ENCODE peak calls at places on chromosome 19, in five cellular contexts. One of them, this sample, is unnamed.

GRCh38 chr19:29596885-29597525 is 9.1 kb upstream of the POP4 start:
- DNase-seq in uterus: no peak
- DNase-seq in thoracic aorta: no peak
- DNase-seq in mesendoderm: peak
- DNase-seq in IMR-90: peak
- DNase-seq in this sample: no peak

GRCh38 chr19:38839816-38840582 is 8.4 kb upstream of the ECH1 start:
- DNase-seq in uterus: no peak
- DNase-seq in thoracic aorta: no peak
- DNase-seq in mesendoderm: no peak
- DNase-seq in IMR-90: peak
- DNase-seq in this sample: peak

GRCh38 chr19:13008926-13009787 is 13.9 kb downstream of the NFIX start:
- DNase-seq in uterus: peak
- DNase-seq in thoracic aorta: no peak
- DNase-seq in mesendoderm: peak
- DNase-seq in IMR-90: no peak
- DNase-seq in this sample: no peak

GRCh38 chr19:29840066-29840950 is 28.5 kb downstream of the CCNE1 start:
- DNase-seq in uterus: no peak
- DNase-seq in thoracic aorta: no peak
- DNase-seq in mesendoderm: no peak
- DNase-seq in IMR-90: no peak
- DNase-seq in this sample: no peak

GRCh38 chr19:407501-408440 is 1.2 kb downstream of the C2CD4C start:
- DNase-seq in uterus: no peak
- DNase-seq in thoracic aorta: no peak
- DNase-seq in mesendoderm: no peak
- DNase-seq in IMR-90: no peak
- DNase-seq in this sample: peak

GRCh38 chr19:1247747-1248453 is 483 bp upstream of the MIDN start:
- DNase-seq in uterus: peak
- DNase-seq in thoracic aorta: no peak
- DNase-seq in mesendoderm: peak
- DNase-seq in IMR-90: peak
- DNase-seq in this sample: peak

GRCh38 chr19:7861619-7862412 is 12.4 kb downstream of the PRR36 start:
- DNase-seq in uterus: no peak
- DNase-seq in thoracic aorta: no peak
- DNase-seq in mesendoderm: no peak
- DNase-seq in IMR-90: no peak
- DNase-seq in this sample: peak

GRCh38 chr19:34402074-34402600 is 2.1 kb upstream of the PDCD2L start:
- DNase-seq in uterus: no peak
- DNase-seq in thoracic aorta: no peak
- DNase-seq in mesendoderm: no peak
- DNase-seq in IMR-90: no peak
- DNase-seq in this sample: no peak

GRCh38 chr19:16594131-16594586 is 21.9 kb upstream of the SLC35E1 start:
- DNase-seq in uterus: no peak
- DNase-seq in thoracic aorta: no peak
- DNase-seq in mesendoderm: no peak
- DNase-seq in IMR-90: no peak
- DNase-seq in this sample: no peak

GRCh38 chr19:11421607-11422098 is 2.5 kb upstream of the RGL3 start:
- DNase-seq in uterus: no peak
- DNase-seq in thoracic aorta: no peak
- DNase-seq in mesendoderm: peak
- DNase-seq in IMR-90: no peak
- DNase-seq in this sample: no peak

GRCh38 chr19:6126335-6126974 is 9.0 kb upstream of the ACSBG2 start:
- DNase-seq in uterus: no peak
- DNase-seq in thoracic aorta: no peak
- DNase-seq in mesendoderm: peak
- DNase-seq in IMR-90: peak
- DNase-seq in this sample: no peak

GRCh38 chr19:29576043-29576442 is 30.0 kb upstream of the POP4 start:
- DNase-seq in uterus: no peak
- DNase-seq in thoracic aorta: no peak
- DNase-seq in mesendoderm: no peak
- DNase-seq in IMR-90: peak
- DNase-seq in this sample: no peak

GRCh38 chr19:16257509-16258002 is 59.8 kb downstream of the AP1M1 start:
- DNase-seq in uterus: no peak
- DNase-seq in thoracic aorta: no peak
- DNase-seq in mesendoderm: no peak
- DNase-seq in IMR-90: no peak
- DNase-seq in this sample: no peak

GRCh38 chr19:23949611-23950010 is 34.9 kb downstream of the ZNF726 start:
- DNase-seq in uterus: no peak
- DNase-seq in thoracic aorta: no peak
- DNase-seq in mesendoderm: no peak
- DNase-seq in IMR-90: no peak
- DNase-seq in this sample: no peak

GRCh38 chr19:33688657-33688992 is 66.9 kb downstream of the CHST8 start:
- DNase-seq in uterus: no peak
- DNase-seq in thoracic aorta: no peak
- DNase-seq in mesendoderm: no peak
- DNase-seq in IMR-90: no peak
- DNase-seq in this sample: no peak

GRCh38 chr19:16372065-16372915 is 47.7 kb downstream of the KLF2 start:
- DNase-seq in uterus: no peak
- DNase-seq in thoracic aorta: no peak
- DNase-seq in mesendoderm: no peak
- DNase-seq in IMR-90: no peak
- DNase-seq in this sample: no peak

GRCh38 chr19:6888967-6889366 is 1.6 kb downstream of the ADGRE1 start:
- DNase-seq in uterus: no peak
- DNase-seq in thoracic aorta: no peak
- DNase-seq in mesendoderm: no peak
- DNase-seq in IMR-90: no peak
- DNase-seq in this sample: no peak

GRCh38 chr19:12932392-12933286 is 872 bp downstream of the FARSA start:
- DNase-seq in uterus: no peak
- DNase-seq in thoracic aorta: no peak
- DNase-seq in mesendoderm: no peak
- DNase-seq in IMR-90: no peak
- DNase-seq in this sample: no peak

GRCh38 chr19:33767898-33768413 is 28.7 kb upstream of the KCTD15 start:
- DNase-seq in uterus: no peak
- DNase-seq in thoracic aorta: no peak
- DNase-seq in mesendoderm: peak
- DNase-seq in IMR-90: peak
- DNase-seq in this sample: no peak

GRCh38 chr19:15324791-15325519 is 7.4 kb downstream of the BRD4 start:
- DNase-seq in uterus: no peak
- DNase-seq in thoracic aorta: no peak
- DNase-seq in mesendoderm: peak
- DNase-seq in IMR-90: no peak
- DNase-seq in this sample: no peak

GRCh38 chr19:42069619-42070293 is at the start of gene GRIK5:
- DNase-seq in uterus: peak
- DNase-seq in thoracic aorta: no peak
- DNase-seq in mesendoderm: peak
- DNase-seq in IMR-90: no peak
- DNase-seq in this sample: no peak

GRCh38 chr19:42068361-42068755 is 1.6 kb downstream of the GRIK5 start:
- DNase-seq in uterus: no peak
- DNase-seq in thoracic aorta: no peak
- DNase-seq in mesendoderm: no peak
- DNase-seq in IMR-90: no peak
- DNase-seq in this sample: no peak

GRCh38 chr19:42067315-42067888 is 2.6 kb downstream of the GRIK5 start:
- DNase-seq in uterus: no peak
- DNase-seq in thoracic aorta: no peak
- DNase-seq in mesendoderm: no peak
- DNase-seq in IMR-90: no peak
- DNase-seq in this sample: no peak

GRCh38 chr19:42071247-42071646 is 1.2 kb upstream of the GRIK5 start:
- DNase-seq in uterus: no peak
- DNase-seq in thoracic aorta: no peak
- DNase-seq in mesendoderm: no peak
- DNase-seq in IMR-90: no peak
- DNase-seq in this sample: peak

DNA sequence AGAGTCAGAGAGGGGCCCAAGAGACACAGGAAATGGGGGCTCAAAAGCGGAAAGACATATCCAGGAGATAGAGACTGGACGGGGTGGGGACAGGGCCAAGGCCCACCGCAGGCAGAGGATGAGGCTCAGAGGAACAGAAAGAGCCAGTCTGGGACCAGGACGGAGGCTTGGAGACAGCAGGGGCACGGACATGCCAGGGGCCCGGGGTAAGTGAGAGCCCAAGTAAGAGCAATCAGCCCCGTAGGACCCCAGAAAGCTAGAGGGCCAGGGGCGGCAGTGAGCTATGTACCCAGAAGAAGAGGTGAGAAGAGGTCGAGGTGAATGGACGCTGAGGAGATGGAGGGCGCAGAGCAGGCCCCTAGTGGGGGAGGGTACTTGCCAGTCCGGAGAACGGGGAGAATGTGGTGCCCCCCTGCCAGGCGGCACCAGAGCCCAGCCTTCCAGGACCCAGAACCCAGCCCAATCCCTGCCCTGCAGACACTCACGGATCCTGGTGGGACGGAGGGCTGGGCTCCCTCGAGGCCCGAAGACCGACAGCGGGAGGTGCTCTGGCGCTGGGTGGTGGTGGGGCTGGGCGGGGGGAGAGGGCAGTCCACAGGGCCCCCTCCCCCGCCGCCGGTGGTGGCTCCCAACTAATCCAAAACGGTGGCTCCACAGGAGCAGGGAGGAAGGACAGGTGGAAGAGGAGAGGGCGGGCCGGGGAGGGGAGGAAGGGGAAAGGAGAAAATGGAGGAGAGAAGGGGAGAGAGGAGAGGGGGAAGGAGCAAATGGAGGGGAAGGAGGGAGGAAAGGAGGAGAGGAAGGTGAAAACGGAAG is 1.0 kb downstream of the GRIK5 start:
- DNase-seq in uterus: no peak
- DNase-seq in thoracic aorta: no peak
- DNase-seq in mesendoderm: peak
- DNase-seq in IMR-90: no peak
- DNase-seq in this sample: no peak
- H3K27ac ChIP-seq in uterus: peak
- H3K27ac ChIP-seq in thoracic aorta: peak
- H3K27ac ChIP-seq in mesendoderm: no peak
- H3K27ac ChIP-seq in IMR-90: no peak
- H3K27ac ChIP-seq in this sample: no peak

DNA sequence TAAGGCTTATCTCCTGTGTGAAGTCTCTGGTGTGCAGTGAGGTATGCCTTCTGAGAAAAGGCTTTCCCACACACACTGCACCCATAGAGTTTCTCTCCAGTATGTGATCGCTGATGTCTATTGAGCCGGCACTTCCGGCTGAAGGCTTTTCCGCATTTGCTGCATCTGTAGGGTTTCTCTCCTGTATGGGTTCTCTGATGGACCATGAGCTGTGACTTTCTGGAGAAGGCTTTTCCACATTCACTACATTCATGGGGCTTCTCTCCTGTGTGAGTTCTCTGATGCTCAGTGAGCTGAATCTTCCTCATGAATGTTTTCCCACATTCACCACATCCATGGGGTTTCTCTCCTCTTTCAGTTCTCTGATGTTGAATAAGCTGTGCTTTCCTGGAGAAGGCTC is 14.7 kb downstream of the ZNF577 start:
- DNase-seq in uterus: no peak
- DNase-seq in thoracic aorta: no peak
- DNase-seq in mesendoderm: peak
- DNase-seq in IMR-90: no peak
- DNase-seq in this sample: no peak
- H3K4me3 ChIP-seq in uterus: no peak
- H3K4me3 ChIP-seq in thoracic aorta: peak
- H3K4me3 ChIP-seq in mesendoderm: peak
- H3K4me3 ChIP-seq in IMR-90: no peak
- H3K4me3 ChIP-seq in this sample: no peak

GRCh38 chr19:51410950-51411748 is 6.3 kb downstream of the SIGLEC10 start:
- DNase-seq in uterus: no peak
- DNase-seq in thoracic aorta: no peak
- DNase-seq in mesendoderm: no peak
- DNase-seq in IMR-90: no peak
- DNase-seq in this sample: no peak

GRCh38 chr19:51402117-51402516 is 11.7 kb upstream of the C19orf84 start:
- DNase-seq in uterus: no peak
- DNase-seq in thoracic aorta: no peak
- DNase-seq in mesendoderm: no peak
- DNase-seq in IMR-90: no peak
- DNase-seq in this sample: no peak

DNA sequence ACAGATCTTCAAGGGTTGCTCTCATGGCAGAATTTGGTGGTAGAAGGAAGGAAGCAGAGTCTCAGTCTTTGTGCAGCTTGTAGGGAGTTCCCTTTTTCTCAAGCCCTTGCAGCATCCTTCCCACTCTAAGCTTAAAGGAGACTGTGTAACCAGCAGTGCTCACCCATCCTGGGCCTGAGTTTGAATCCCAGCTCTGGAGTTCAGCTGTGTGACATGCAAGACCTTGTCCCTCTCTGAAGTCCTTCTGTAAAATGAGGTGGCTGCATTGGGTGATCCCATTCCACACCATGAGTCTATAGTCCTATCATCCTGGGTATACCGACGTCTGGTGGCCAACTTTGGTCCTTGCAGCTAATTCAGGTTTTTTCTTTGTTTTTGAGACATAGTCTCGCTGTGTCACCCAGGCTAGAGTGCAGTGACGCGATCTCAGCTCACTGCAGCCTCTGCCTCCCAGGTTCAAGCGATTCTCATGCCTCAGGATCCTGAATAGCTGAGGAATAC is 9.8 kb downstream of the SIGLEC10 start:
- DNase-seq in uterus: no peak
- DNase-seq in thoracic aorta: no peak
- DNase-seq in mesendoderm: peak
- DNase-seq in IMR-90: peak
- DNase-seq in this sample: no peak
- H3K27ac ChIP-seq in uterus: no peak
- H3K27ac ChIP-seq in thoracic aorta: no peak
- H3K27ac ChIP-seq in mesendoderm: no peak
- H3K27ac ChIP-seq in IMR-90: no peak
- H3K27ac ChIP-seq in this sample: no peak

DNA sequence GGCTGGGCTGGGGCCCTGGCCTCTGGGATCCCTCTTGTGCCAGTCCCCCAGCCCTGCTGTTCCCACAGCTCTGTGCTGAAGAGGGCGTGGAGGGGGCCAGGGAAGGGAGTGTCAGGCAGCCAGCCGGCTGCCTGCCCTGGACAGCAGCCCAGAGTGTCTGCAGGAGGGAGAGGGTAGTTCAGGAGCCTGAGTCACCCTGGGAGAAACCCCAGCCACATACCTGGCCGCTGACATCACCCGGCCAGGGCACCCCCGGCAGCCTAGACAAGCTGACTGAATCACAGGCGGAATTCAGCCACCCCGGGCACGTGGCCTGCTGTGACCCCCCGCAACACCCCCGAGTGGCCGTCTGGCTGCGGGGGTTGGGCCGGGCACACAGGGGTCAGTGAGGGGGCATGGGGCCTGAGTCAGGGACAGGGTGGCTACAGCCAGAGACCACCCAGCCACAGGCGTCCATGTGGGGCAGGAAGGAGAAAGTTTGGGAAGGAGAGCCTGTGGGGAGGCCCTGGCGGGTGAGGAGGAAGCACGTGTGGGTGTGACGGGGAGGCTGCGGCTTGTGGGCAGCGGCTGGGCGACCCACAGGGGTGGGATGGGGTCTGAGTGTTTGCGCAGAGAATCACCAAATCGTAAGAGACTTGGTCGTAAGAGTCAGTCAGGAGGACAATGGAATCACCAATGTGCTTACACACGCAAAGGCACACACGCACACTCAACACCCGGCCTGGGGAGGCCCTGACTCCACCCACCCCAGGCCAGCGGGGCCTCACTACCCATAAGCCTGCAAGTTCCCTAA is 11.9 kb upstream of the FOSB start:
- DNase-seq in uterus: peak
- DNase-seq in thoracic aorta: peak
- DNase-seq in mesendoderm: peak
- DNase-seq in IMR-90: peak
- DNase-seq in this sample: peak
- H3K4me3 ChIP-seq in uterus: no peak
- H3K4me3 ChIP-seq in thoracic aorta: peak
- H3K4me3 ChIP-seq in mesendoderm: no peak
- H3K4me3 ChIP-seq in IMR-90: peak
- H3K4me3 ChIP-seq in this sample: peak

This sample was measured in heart left ventricle.